ENCODE peak calls at places on chromosomes 11 and 22, in nine cellular contexts. J is keratinocyte, F is upper lobe of right lung, C is GM23338, X is stomach, Z is IMR-90, V is fibroblast of lung, S is SK-N-SH, Q is GM20000. O is an unnamed sample.

GRCh38 chr11:62500066-62501035 is 46.3 kb downstream of the AHNAK start:
- DNase-seq in J (peak), F (no peak), C (peak), X (no peak), Z (no peak), V (no peak), S (no peak), Q (no peak), O (peak)

GRCh38 chr11:1792461-1792860 is 28.7 kb upstream of the CTSD start:
- DNase-seq in J (no peak), F (no peak), C (no peak), X (no peak), Z (no peak), V (no peak), S (no peak), Q (no peak), O (no peak)

GRCh38 chr22:45772726-45773125 is 101.1 kb downstream of the ATXN10 start:
- DNase-seq in J (no peak), F (no peak), C (no peak), X (no peak), Z (no peak), V (no peak), S (no peak), Q (peak), O (no peak)

GRCh38 chr11:134142536-134142935 is 73.7 kb downstream of the JAM3 start:
- DNase-seq in J (no peak), F (no peak), C (no peak), X (no peak), Z (peak), V (peak), S (no peak), Q (no peak), O (no peak)

GRCh38 chr11:75351541-75352416 is at the start of gene ARRB1:
- DNase-seq in J (no peak), F (peak), C (peak), X (peak), Z (no peak), V (peak), S (peak), Q (peak), O (peak)

GRCh38 chr11:66880484-66881211 is 23.8 kb downstream of the LRFN4 start:
- DNase-seq in J (peak), F (no peak), C (peak), X (peak), Z (peak), V (peak), S (peak), Q (no peak), O (peak)

GRCh38 chr11:123429851-123430735 is at the start of gene GRAMD1B:
- DNase-seq in J (no peak), F (peak), C (peak), X (peak), Z (peak), V (peak), S (peak), Q (peak), O (peak)

GRCh38 chr11:115802641-115803040 is 298.4 kb upstream of the CADM1 start:
- DNase-seq in J (no peak), F (no peak), C (no peak), X (no peak), Z (no peak), V (no peak), S (no peak), Q (no peak), O (no peak)

GRCh38 chr11:71358122-71358728 is 90.0 kb downstream of the DHCR7 start:
- DNase-seq in J (no peak), F (no peak), C (no peak), X (no peak), Z (no peak), V (no peak), S (no peak), Q (no peak), O (no peak)

GRCh38 chr11:119012629-119013170 is 5.4 kb downstream of the RPS25 start:
- DNase-seq in J (no peak), F (no peak), C (no peak), X (no peak), Z (no peak), V (no peak), S (no peak), Q (no peak), O (no peak)

GRCh38 chr11:119018074-119018938 is at the start of the genes RPS25 and TRAPPC4:
- DNase-seq in J (peak), F (peak), C (peak), X (peak), Z (peak), V (peak), S (peak), Q (peak), O (peak)

GRCh38 chr11:119014209-119014924 is 3.8 kb downstream of the RPS25 start:
- DNase-seq in J (no peak), F (no peak), C (no peak), X (no peak), Z (no peak), V (no peak), S (no peak), Q (no peak), O (no peak)

GRCh38 chr11:119016216-119017009 is 1.7 kb downstream of the RPS25 start:
- DNase-seq in J (no peak), F (no peak), C (no peak), X (no peak), Z (no peak), V (no peak), S (no peak), Q (no peak), O (no peak)

DNA sequence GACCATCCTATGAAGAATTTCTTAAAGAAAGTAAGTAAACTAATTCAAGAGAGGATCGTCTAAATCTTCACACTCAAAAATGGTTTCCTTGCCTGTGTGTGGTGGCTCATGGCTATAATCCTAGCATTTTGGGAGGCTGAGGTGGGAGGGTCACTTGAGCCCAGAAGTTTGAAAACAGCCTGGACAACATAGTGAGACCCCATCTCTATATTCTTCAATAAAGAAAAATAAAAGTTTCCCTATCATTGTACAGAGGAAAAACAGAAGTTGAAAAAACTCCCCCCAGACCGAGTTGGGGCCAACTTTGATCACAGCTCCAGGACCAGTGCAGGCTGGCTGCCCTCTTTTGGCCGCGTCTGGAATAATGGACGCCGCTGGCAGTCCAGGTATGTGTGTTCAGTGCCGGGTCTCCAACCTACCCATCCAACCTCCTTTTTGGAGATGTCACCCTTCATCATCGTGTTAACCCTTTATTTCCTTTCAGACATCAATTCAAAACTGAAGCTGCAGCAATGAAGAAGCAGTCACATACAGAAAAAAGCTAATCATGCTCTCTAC is 3.0 kb downstream of the RPS25 start:
- DNase-seq in J (no peak), F (no peak), C (no peak), X (no peak), Z (no peak), V (no peak), S (no peak), Q (no peak), O (no peak)
- TF ChIP-seq CTCF in J (peak), F (no peak), C (peak), X (no peak), Z (peak), V (no peak), S (no peak), Q (no peak), O (no peak)

GRCh38 chr11:64568584-64569140 is 22.4 kb upstream of the SLC22A12 start:
- DNase-seq in J (no peak), F (peak), C (no peak), X (no peak), Z (no peak), V (no peak), S (no peak), Q (no peak), O (no peak)
- TF ChIP-seq CTCF in J (no peak), F (no peak), C (no peak), X (no peak), Z (no peak), V (no peak), S (no peak), Q (no peak), O (no peak)

GRCh38 chr11:64925536-64926449 is 1.3 kb downstream of the PPP2R5B start:
- DNase-seq in J (no peak), F (peak), C (no peak), X (no peak), Z (no peak), V (no peak), S (peak), Q (no peak), O (peak)

GRCh38 chr11:64924910-64925284 is 408 bp downstream of the PPP2R5B start:
- DNase-seq in J (no peak), F (no peak), C (peak), X (no peak), Z (no peak), V (no peak), S (peak), Q (peak), O (peak)

GRCh38 chr11:64923151-64923661 is 1.3 kb upstream of the PPP2R5B start:
- DNase-seq in J (no peak), F (no peak), C (no peak), X (no peak), Z (no peak), V (no peak), S (no peak), Q (no peak), O (no peak)

GRCh38 chr11:64926689-64927088 is 2.2 kb downstream of the PPP2R5B start:
- DNase-seq in J (no peak), F (peak), C (no peak), X (no peak), Z (no peak), V (no peak), S (no peak), Q (no peak), O (no peak)

GRCh38 chr11:64923944-64924909 is at the start of gene PPP2R5B:
- DNase-seq in J (peak), F (peak), C (peak), X (peak), Z (peak), V (peak), S (peak), Q (peak), O (peak)
- TF ChIP-seq CTCF in J (no peak), F (no peak), C (no peak), X (no peak), Z (no peak), V (no peak), S (no peak), Q (no peak), O (no peak)

GRCh38 chr11:55942785-55943392 is 6.7 kb upstream of the OR5I1 start:
- DNase-seq in J (no peak), F (no peak), C (peak), X (no peak), Z (peak), V (peak), S (peak), Q (peak), O (no peak)
- TF ChIP-seq CTCF in J (no peak), F (peak), C (peak), X (peak), Z (peak), V (no peak), S (peak), Q (peak), O (peak)

O was measured in body of pancreas.